ENCODE peak calls at places on chromosomes 2 and 18, in four cellular contexts. U, A, J and K are unnamed samples.
A peak's percentile ranks its signal among the peaks of the same experiment; 100 is the strongest.

GRCh38 chr2:63012541-63012940 is 38.1 kb upstream of the OTX1 start:
- DNase-seq in U (no peak), A (no peak), J (peak; percentile 40), K (no peak)

GRCh38 chr2:126696644-126697520 is 40.9 kb downstream of the GYPC start:
- DNase-seq in U (no peak), A (no peak), J (no peak), K (no peak)

GRCh38 chr2:217886720-217887309 is 116.0 kb downstream of the TNS1 start:
- DNase-seq in U (peak; percentile 73), A (peak; percentile 72), J (peak; percentile 85), K (peak; percentile 73)

GRCh38 chr2:173205375-173205774 is 129.7 kb downstream of the MAP3K20 start:
- DNase-seq in U (peak; percentile 77), A (peak; percentile 46), J (peak; percentile 61), K (no peak)

GRCh38 chr2:62467100-62467474 is 38.9 kb downstream of the TMEM17 start:
- DNase-seq in U (no peak), A (no peak), J (no peak), K (no peak)

GRCh38 chr2:65329551-65329950 is 101.9 kb downstream of the ACTR2 start:
- DNase-seq in U (no peak), A (no peak), J (no peak), K (no peak)

GRCh38 chr2:151410485-151410833 is 757 bp downstream of the RIF1 start:
- DNase-seq in U (no peak), A (no peak), J (peak; percentile 22), K (peak; percentile 60)

GRCh38 chr2:64228126-64228678 is 84.0 kb upstream of the PELI1 start:
- DNase-seq in U (peak; percentile 80), A (peak; percentile 87), J (peak; percentile 73), K (peak; percentile 83)

GRCh38 chr2:65483763-65484162 is 51.4 kb upstream of the SPRED2 start:
- DNase-seq in U (no peak), A (no peak), J (no peak), K (no peak)

GRCh38 chr18:74190086-74190485 is 41.8 kb downstream of the TIMM21 start:
- DNase-seq in U (no peak), A (no peak), J (peak; percentile 13), K (no peak)

GRCh38 chr2:15979759-15980604 is 39.6 kb downstream of the MYCN start:
- DNase-seq in U (no peak), A (no peak), J (no peak), K (no peak)

GRCh38 chr2:148674063-148675020 is 29.8 kb downstream of the EPC2 start:
- DNase-seq in U (no peak), A (no peak), J (no peak), K (peak; percentile 31)

GRCh38 chr2:150607471-150607870 is 120.0 kb upstream of the RND3 start:
- DNase-seq in U (no peak), A (no peak), J (no peak), K (no peak)

GRCh38 chr2:8627019-8627691 is 54.7 kb upstream of the ID2 start:
- DNase-seq in U (no peak), A (no peak), J (no peak), K (peak; percentile 65)